ENCODE peak calls at places on chromosomes 11 and 22, in six cellular contexts. U is sigmoid colon; P is effector memory CD4-positive, alpha-beta T cell; G is A549; S is thoracic aorta; H is SK-N-SH. I is an unnamed sample.

GRCh38 chr22:50699754-50700386 is 27.2 kb downstream of the SHANK3 start:
- DNase-seq in U (peak; percentile 48), P (no peak), G (no peak), S (no peak), H (no peak), I (no peak)

GRCh38 chr11:10261821-10262220 is 32.2 kb downstream of the SBF2 start:
- DNase-seq in U (no peak), P (no peak), G (no peak), S (no peak), H (no peak), I (no peak)

GRCh38 chr11:65739022-65739421 is 18.4 kb upstream of the RNASEH2C start:
- DNase-seq in U (no peak), P (no peak), G (no peak), S (no peak), H (no peak), I (no peak)

GRCh38 chr11:22387126-22387525 is 48.9 kb downstream of the SLC17A6 start:
- DNase-seq in U (no peak), P (no peak), G (no peak), S (no peak), H (no peak), I (no peak)

GRCh38 chr22:36776722-36777121 is 803 bp upstream of the IFT27 start:
- DNase-seq in U (no peak), P (no peak), G (no peak), S (no peak), H (no peak), I (no peak)

GRCh38 chr11:85809881-85810280 is 1.1 kb downstream of the SYTL2 start:
- DNase-seq in U (no peak), P (no peak), G (no peak), S (no peak), H (peak; percentile 64), I (no peak)

GRCh38 chr22:26471522-26471921 is 12.1 kb downstream of the HPS4 start:
- DNase-seq in U (no peak), P (no peak), G (peak; percentile 57), S (no peak), H (no peak), I (no peak)

GRCh38 chr22:30310881-30311771 is 15.6 kb downstream of the TBC1D10A start:
- DNase-seq in U (peak; percentile 94), P (no peak), G (no peak), S (peak; percentile 63), H (no peak), I (peak; percentile 73)

GRCh38 chr22:37362618-37363017 is 64.7 kb downstream of the ELFN2 start:
- DNase-seq in U (no peak), P (no peak), G (no peak), S (no peak), H (no peak), I (no peak)

GRCh38 chr11:102109896-102110760 is at the start of gene YAP1:
- DNase-seq in U (peak; percentile 94), P (peak; percentile 29), G (peak; percentile 25), S (peak; percentile 31), H (peak; percentile 72), I (peak; percentile 85)

GRCh38 chr11:28836285-28837081 is 728.3 kb downstream of the METTL15 start:
- DNase-seq in U (no peak), P (no peak), G (peak; percentile 78), S (no peak), H (no peak), I (no peak)

GRCh38 chr11:61771995-61772455 is 19.6 kb downstream of the MYRF start:
- DNase-seq in U (no peak), P (no peak), G (no peak), S (no peak), H (peak; percentile 72), I (no peak)

GRCh38 chr11:101915811-101916291 is 471 bp downstream of the ANGPTL5 start:
- DNase-seq in U (no peak), P (no peak), G (peak; percentile 22), S (no peak), H (peak; percentile 34), I (no peak)

GRCh38 chr11:104731890-104732289 is 166.4 kb downstream of the CASP12 start:
- DNase-seq in U (no peak), P (no peak), G (no peak), S (no peak), H (no peak), I (no peak)

GRCh38 chr11:66988238-66988637 is 13.1 kb downstream of the C11orf86 start:
- DNase-seq in U (no peak), P (no peak), G (no peak), S (no peak), H (no peak), I (no peak)

GRCh38 chr11:124934862-124935547 is 842 bp downstream of the HEPACAM start:
- DNase-seq in U (no peak), P (no peak), G (no peak), S (no peak), H (no peak), I (no peak)

GRCh38 chr11:76664578-76665061 is 5.9 kb downstream of the LRRC32 start:
- DNase-seq in U (peak; percentile 52), P (no peak), G (no peak), S (no peak), H (peak; percentile 10), I (no peak)

GRCh38 chr11:91653091-91653754 is 571.4 kb upstream of the FAT3 start:
- DNase-seq in U (peak; percentile 61), P (no peak), G (no peak), S (no peak), H (no peak), I (no peak)

GRCh38 chr11:130798280-130798679 is 118.0 kb downstream of the SNX19 start:
- DNase-seq in U (no peak), P (no peak), G (no peak), S (no peak), H (no peak), I (no peak)

GRCh38 chr11:4704790-4705334 is 278 bp downstream of the MMP26 start:
- DNase-seq in U (no peak), P (no peak), G (no peak), S (no peak), H (no peak), I (no peak)

GRCh38 chr22:23268877-23269276 is 88.6 kb downstream of the BCR start:
- DNase-seq in U (no peak), P (no peak), G (no peak), S (no peak), H (no peak), I (no peak)

GRCh38 chr11:2366271-2366670 is 10.8 kb upstream of the CD81 start:
- DNase-seq in U (no peak), P (no peak), G (no peak), S (no peak), H (no peak), I (no peak)

GRCh38 chr11:1573077-1573846 is 1.2 kb upstream of the DUSP8 start:
- DNase-seq in U (peak; percentile 74), P (peak; percentile 33), G (no peak), S (no peak), H (peak; percentile 58), I (no peak)

GRCh38 chr11:69460540-69461257 is 20.8 kb upstream of the LINC01488 start:
- DNase-seq in U (no peak), P (no peak), G (no peak), S (no peak), H (no peak), I (no peak)

GRCh38 chr11:67492801-67493547 is 10.1 kb downstream of the AIP start:
- DNase-seq in U (peak; percentile 65), P (no peak), G (no peak), S (no peak), H (peak; percentile 47), I (no peak)

GRCh38 chr22:32911526-32911925 is 110.0 kb downstream of the TIMP3 start:
- DNase-seq in U (no peak), P (no peak), G (no peak), S (no peak), H (no peak), I (no peak)

GRCh38 chr11:70763606-70764005 is 365.3 kb downstream of the CTTN start:
- DNase-seq in U (no peak), P (no peak), G (no peak), S (no peak), H (no peak), I (no peak)
- H3K27ac ChIP-seq in U (no peak overlapping the region), P (no peak overlapping the region), G (no peak overlapping the region), S (no peak overlapping the region), H (no peak overlapping the region), I (no peak overlapping the region)

GRCh38 chr11:114259551-114259983 is 36.6 kb upstream of the NNMT start:
- DNase-seq in U (peak; percentile 78), P (no peak), G (no peak), S (no peak), H (no peak), I (no peak)

GRCh38 chr11:114258696-114259095 is 37.5 kb upstream of the NNMT start:
- DNase-seq in U (peak; percentile 75), P (no peak), G (no peak), S (no peak), H (no peak), I (no peak)

GRCh38 chr11:114260077-114260476 is 36.1 kb upstream of the NNMT start:
- DNase-seq in U (no peak), P (no peak), G (no peak), S (no peak), H (no peak), I (no peak)

GRCh38 chr11:114257621-114258558 is 38.3 kb upstream of the NNMT start:
- DNase-seq in U (peak; percentile 92), P (no peak), G (no peak), S (no peak), H (peak; percentile 81), I (no peak)

DNA sequence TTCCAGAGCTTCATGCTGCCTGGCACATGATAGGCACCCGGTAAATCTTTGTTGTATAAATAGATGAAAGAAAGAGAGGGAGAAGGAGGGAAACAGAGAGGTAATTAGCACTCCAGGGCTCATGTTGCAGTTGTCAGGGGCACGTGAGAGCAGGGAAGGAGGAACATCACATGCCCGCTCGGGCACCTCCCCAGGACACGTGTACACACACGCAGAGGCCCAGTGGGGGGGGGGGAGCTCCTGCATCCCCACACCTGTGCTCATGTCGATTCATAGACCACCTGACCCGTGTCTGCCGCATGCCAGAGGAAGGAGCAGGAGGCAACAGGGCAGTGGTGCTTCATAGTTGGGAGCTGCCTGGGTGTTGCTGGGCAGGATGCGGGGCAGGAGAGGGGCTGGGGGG is 37.1 kb upstream of the NNMT start:
- DNase-seq in U (peak; percentile 87), P (no peak), G (no peak), S (no peak), H (no peak), I (no peak)
- H3K27ac ChIP-seq in U (peak overlapping the region; percentile 85), P (no peak overlapping the region), G (no peak overlapping the region), S (peak overlapping the region; percentile 69), H (no peak overlapping the region), I (no peak overlapping the region)

GRCh38 chr11:93728792-93729128 is 12.5 kb downstream of the TAF1D start:
- DNase-seq in U (no peak), P (no peak), G (no peak), S (no peak), H (no peak), I (no peak)
- H3K27ac ChIP-seq in U (no peak overlapping the region), P (no peak overlapping the region), G (no peak overlapping the region), S (no peak overlapping the region), H (peak overlapping the region; percentile 28), I (no peak overlapping the region)

DNA sequence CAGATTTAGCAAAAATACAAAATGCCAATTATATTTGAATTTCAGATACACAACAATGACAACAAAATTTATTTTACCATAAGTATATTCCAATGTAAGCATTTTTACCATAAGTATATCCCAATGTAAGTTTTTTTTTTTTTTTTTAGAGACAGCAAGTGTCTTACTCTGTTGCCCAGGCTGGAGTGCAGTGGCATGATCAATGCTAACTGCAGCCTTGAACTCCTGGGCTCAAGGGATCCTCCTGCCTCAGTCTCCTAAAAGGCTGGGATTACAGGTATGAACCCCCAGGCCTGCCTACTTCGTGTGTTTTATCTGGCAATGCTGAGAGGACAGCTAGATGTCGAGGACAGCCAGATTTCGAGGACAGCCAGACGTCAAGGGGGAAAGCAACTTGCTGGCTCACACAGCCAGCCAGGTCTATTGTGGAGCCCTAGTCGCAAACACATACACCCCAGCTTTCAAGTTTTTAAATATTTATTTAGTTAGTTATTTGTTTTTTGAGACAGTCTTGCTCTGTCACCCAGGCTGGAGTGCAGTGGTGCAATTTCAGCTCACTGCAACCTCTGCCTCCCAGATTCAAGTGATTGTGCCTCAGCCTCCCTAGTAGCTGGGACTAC is 1.1 kb upstream of the SERPING1 start:
- DNase-seq in U (no peak), P (no peak), G (no peak), S (no peak), H (no peak), I (no peak)
- H3K27ac ChIP-seq in U (peak overlapping the region; percentile 90), P (no peak overlapping the region), G (no peak overlapping the region), S (peak overlapping the region; percentile 98), H (no peak overlapping the region), I (no peak overlapping the region)